ENCODE peak calls at places on chromosomes 11 and 22, in four cellular contexts. B is endothelial cell of umbilical vein, L is GM12878, A is K562. E is an unnamed sample. For H3K4me1, the result is how much of the 10 kb centered on the place peaks cover.

GRCh38 chr22:44618400-44618799 is 83.6 kb upstream of the PRR5 start:
- DNase-seq in B (no peak), L (no peak), A (no peak), E (no peak)

GRCh38 chr11:83070044-83070877 is 1.4 kb downstream of the RAB30 start:
- DNase-seq in B (peak), L (no peak), A (peak), E (peak)

GRCh38 chr22:28246392-28246791 is 327.3 kb upstream of the PITPNB start:
- DNase-seq in B (no peak), L (no peak), A (no peak), E (peak)

GRCh38 chr11:61162092-61162935 is 1.1 kb upstream of the VPS37C start:
- DNase-seq in B (peak), L (no peak), A (peak), E (peak)

GRCh38 chr11:46953093-46953492 is 16.5 kb downstream of the CSTPP1 start:
- DNase-seq in B (no peak), L (no peak), A (no peak), E (no peak)

GRCh38 chr11:127766734-127767133 is 766.2 kb upstream of the KIRREL3 start:
- DNase-seq in B (no peak), L (no peak), A (no peak), E (no peak)

GRCh38 chr11:95659088-95659487 is 130.5 kb downstream of the FAM76B start:
- DNase-seq in B (no peak), L (no peak), A (no peak), E (peak)

GRCh38 chr22:49574861-49575702 is 252.6 kb downstream of the BRD1 start:
- DNase-seq in B (no peak), L (no peak), A (no peak), E (no peak)

GRCh38 chr22:42471441-42471840 is 39.2 kb upstream of the NFAM1 start:
- DNase-seq in B (no peak), L (no peak), A (no peak), E (no peak)

GRCh38 chr22:24996420-24996952 is 44.0 kb downstream of the KIAA1671 start:
- DNase-seq in B (peak), L (no peak), A (no peak), E (no peak)

GRCh38 chr11:44174846-44175245 is 79.4 kb downstream of the EXT2 start:
- DNase-seq in B (no peak), L (no peak), A (peak), E (no peak)
- H3K4me1 ChIP-seq in B (under half), L (under half), A (under half), E (under half)

GRCh38 chr11:1828542-1828941 is 6.2 kb upstream of the SYT8 start:
- DNase-seq in B (no peak), L (no peak), A (no peak), E (no peak)

GRCh38 chr11:1827095-1827797 is 7.5 kb upstream of the SYT8 start:
- DNase-seq in B (peak), L (no peak), A (no peak), E (peak)

GRCh38 chr11:1829039-1829820 is 5.6 kb upstream of the SYT8 start:
- DNase-seq in B (no peak), L (no peak), A (no peak), E (peak)

GRCh38 chr11:1826552-1827094 is 8.2 kb upstream of the SYT8 start:
- DNase-seq in B (no peak), L (no peak), A (peak), E (peak)

GRCh38 chr11:1827931-1828330 is 6.9 kb upstream of the SYT8 start:
- DNase-seq in B (no peak), L (no peak), A (no peak), E (no peak)
- TF ChIP-seq FOS in B (no peak), L (no peak), A (no peak), E (no peak)

DNA sequence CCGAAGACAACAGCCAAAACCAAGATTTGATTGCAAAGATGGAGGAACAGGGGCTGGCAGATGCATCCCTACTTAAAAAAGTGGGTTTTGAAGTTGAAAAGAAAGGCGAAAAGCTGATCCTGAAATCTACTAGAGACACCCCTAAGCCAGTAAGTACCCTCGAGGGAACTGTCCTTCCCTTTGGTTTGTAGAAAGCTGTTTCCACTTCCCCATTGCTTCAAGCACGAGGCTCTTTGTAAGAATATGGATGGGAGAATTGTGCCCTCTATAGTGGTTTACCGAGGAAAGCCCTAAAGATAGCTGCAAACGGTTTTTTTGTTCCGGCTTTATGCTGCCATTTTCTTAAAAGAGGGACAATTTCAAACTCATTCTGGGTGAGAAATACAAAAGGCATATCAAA is 133.9 kb downstream of the WNT7B start:
- DNase-seq in B (no peak), L (no peak), A (no peak), E (no peak)
- H3K4me1 ChIP-seq in B (under half), L (under half), A (under half), E (under half)

DNA sequence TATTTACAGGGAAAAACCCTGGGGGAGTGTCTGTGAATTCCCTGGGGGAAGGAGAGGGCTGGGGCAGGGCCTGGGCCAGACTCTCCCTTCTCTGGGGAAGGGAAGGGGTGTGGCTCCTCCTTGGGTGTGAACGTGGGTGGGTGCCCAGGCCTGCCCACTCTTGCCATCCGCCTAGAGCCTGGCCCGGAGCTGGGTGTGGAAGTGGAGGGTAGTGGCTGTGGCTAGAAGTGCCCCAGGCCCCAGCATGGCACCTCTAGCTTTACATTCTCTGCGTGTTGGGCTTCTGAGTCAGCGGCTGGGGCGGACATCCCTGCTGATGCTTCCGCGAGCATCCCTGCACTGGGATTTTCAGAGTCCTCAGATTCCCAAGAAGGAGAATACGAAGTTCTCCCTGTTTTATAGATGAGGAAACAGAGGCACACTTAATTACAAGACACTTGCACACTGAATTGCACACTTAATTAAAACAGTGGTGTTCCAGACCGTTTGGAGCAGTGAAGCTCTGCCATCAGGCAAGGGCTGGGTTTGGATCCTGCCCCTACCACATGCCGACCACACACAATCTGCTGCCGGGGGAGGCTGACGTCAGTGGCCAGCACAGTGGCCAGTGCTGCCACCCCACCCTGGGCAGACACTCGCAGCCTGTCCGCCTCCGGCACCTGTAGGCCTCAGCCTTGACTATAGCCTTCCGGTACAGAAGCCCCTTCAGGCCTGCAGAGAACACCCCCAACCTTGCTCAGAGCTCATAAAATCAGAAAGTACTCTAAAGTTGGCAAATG is 7.6 kb downstream of the BAD start:
- DNase-seq in B (no peak), L (no peak), A (no peak), E (no peak)
- TF ChIP-seq FOS in B (no peak), L (no peak), A (no peak), E (no peak)

DNA sequence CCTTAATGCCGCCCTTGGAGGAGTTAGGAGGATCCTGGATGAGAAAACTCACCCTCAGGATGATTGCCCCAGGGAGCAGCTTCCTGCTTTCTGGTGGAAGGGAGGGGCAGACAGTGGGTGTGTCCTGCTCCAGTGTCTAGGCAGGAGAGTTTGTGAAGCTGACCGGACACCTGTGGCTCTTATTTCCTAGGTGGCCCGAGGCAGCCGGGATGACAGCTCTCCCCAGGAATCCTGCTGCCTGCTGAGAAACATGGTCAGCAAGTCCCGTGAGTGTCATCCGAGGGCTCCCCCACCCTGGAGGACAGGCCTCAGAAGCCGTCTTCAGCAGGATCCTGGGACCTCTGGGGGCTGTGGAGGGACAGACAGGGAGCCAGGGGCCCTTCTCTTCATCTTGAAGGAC is 50.4 kb downstream of the ST3GAL4 start:
- DNase-seq in B (no peak), L (no peak), A (no peak), E (no peak)
- H3K4me1 ChIP-seq in B (under half), L (under half), A (under half), E (under half)

DNA sequence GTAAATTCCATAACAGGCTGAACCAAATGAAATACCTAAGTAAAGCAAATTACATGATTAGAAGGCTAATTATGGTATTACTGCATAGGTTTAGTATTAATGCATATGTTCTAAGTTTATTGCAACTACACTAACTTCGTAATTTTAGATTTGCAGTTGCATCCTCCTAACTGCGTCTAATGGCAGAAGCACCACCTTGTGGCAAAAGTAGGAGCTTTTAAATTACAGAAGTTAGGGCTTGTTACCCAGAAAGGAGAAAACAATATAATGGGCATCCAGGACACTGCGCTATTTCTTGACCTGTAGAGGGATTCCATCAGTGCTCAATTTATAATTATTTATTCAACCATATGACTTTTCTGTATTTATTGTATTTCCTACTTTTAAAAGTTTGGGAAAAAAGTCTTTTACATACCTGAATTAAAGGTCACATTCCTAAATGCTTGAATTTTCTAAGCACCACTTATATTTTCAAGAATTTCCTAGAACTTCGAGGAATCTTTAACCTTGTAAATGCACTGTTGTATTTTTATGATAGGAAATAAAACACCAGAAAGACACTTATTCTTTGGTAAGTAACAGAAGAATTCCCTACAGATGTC is 16.3 kb upstream of the GPR83 start:
- DNase-seq in B (peak), L (no peak), A (no peak), E (peak)
- TF ChIP-seq FOS in B (no peak), L (no peak), A (no peak), E (no peak)

GRCh38 chr22:23838686-23839468 is at the start of gene DERL3:
- DNase-seq in B (peak), L (peak), A (peak), E (peak)
- H3K4me1 ChIP-seq in B (under half), L (under half), A (under half), E (under half)

GRCh38 chr11:71947498-71947897 is 18.7 kb downstream of the RNF121 start:
- DNase-seq in B (no peak), L (no peak), A (no peak), E (no peak)
- TF ChIP-seq FOS in B (no peak), L (no peak), A (no peak), E (no peak)

GRCh38 chr22:48071828-48072227 is 1309.4 kb downstream of the TBC1D22A start:
- DNase-seq in B (no peak), L (peak), A (no peak), E (no peak)
- H3K4me1 ChIP-seq in B (under half), L (under half), A (under half), E (under half)

GRCh38 chr11:65383778-65384177 is 1.3 kb upstream of the SLC25A45 start:
- DNase-seq in B (no peak), L (no peak), A (no peak), E (no peak)

GRCh38 chr11:65384301-65384889 is 1.9 kb upstream of the SLC25A45 start:
- DNase-seq in B (peak), L (no peak), A (no peak), E (peak)

GRCh38 chr11:65381721-65382035 is 768 bp downstream of the SLC25A45 start:
- DNase-seq in B (no peak), L (no peak), A (no peak), E (no peak)

GRCh38 chr11:65382036-65382803 is at the start of gene SLC25A45:
- DNase-seq in B (peak), L (peak), A (peak), E (peak)

GRCh38 chr11:65382804-65383368 is 440 bp upstream of the SLC25A45 start:
- DNase-seq in B (no peak), L (no peak), A (no peak), E (no peak)
- TF ChIP-seq FOS in B (no peak), L (no peak), A (no peak), E (no peak)

E was measured in IMR-90.